ENCODE peak calls at places on chromosomes 2 and 18, in six cellular contexts. N is fibroblast of lung, Q is IMR-90, Y is heart left ventricle, M is endothelial cell of umbilical vein, R is breast epithelium. V is an unnamed sample.
A peak's percentile ranks its signal among the peaks of the same experiment; 100 is the strongest.

GRCh38 chr2:233081232-233081730 is 21.1 kb downstream of the INPP5D start:
- DNase-seq in N (no peak), Q (no peak), Y (no peak), M (no peak), R (no peak), V (no peak)

GRCh38 chr18:23066060-23066459 is 69.2 kb upstream of the CABLES1 start:
- DNase-seq in N (no peak), Q (peak; percentile 41), Y (no peak), M (no peak), R (no peak), V (no peak)

GRCh38 chr18:31679806-31680793 is 4.3 kb downstream of the B4GALT6 start:
- DNase-seq in N (no peak), Q (no peak), Y (no peak), M (peak; percentile 64), R (no peak), V (no peak)

GRCh38 chr2:107986278-107987217 is at the start of gene SLC5A7:
- DNase-seq in N (no peak), Q (no peak), Y (no peak), M (no peak), R (no peak), V (no peak)

GRCh38 chr2:149885468-149885867 is 297.9 kb upstream of the MMADHC start:
- DNase-seq in N (no peak), Q (no peak), Y (no peak), M (no peak), R (no peak), V (no peak)

GRCh38 chr18:21444465-21445023 is 156.0 kb downstream of the ESCO1 start:
- DNase-seq in N (peak; percentile 78), Q (peak; percentile 59), Y (no peak), M (peak; percentile 48), R (no peak), V (no peak)

GRCh38 chr2:241151934-241152660 is 1.8 kb downstream of the PPP1R7 start:
- DNase-seq in N (no peak), Q (peak; percentile 6), Y (no peak), M (no peak), R (no peak), V (no peak)

GRCh38 chr2:70647873-70648481 is 94.4 kb upstream of the TGFA start:
- DNase-seq in N (peak; percentile 47), Q (peak; percentile 44), Y (peak; percentile 47), M (peak; percentile 77), R (peak; percentile 46), V (no peak)

GRCh38 chr2:23588106-23588505 is 203.1 kb downstream of the KLHL29 start:
- DNase-seq in N (no peak), Q (no peak), Y (no peak), M (no peak), R (no peak), V (no peak)

GRCh38 chr2:172328103-172328835 is 99.1 kb upstream of the ITGA6 start:
- DNase-seq in N (no peak), Q (peak; percentile 19), Y (no peak), M (no peak), R (no peak), V (no peak)

GRCh38 chr2:136118819-136119716 is 1.1 kb upstream of the CXCR4 start:
- DNase-seq in N (no peak), Q (no peak), Y (peak; percentile 78), M (no peak), R (peak; percentile 56), V (peak; percentile 85)

GRCh38 chr2:235521844-235522243 is 28.0 kb downstream of the AGAP1 start:
- DNase-seq in N (peak; percentile 66), Q (no peak), Y (no peak), M (no peak), R (no peak), V (no peak)

GRCh38 chr2:109213646-109214417 is 84.8 kb downstream of the SH3RF3 start:
- DNase-seq in N (peak; percentile 97), Q (peak; percentile 67), Y (no peak), M (peak; percentile 60), R (no peak), V (peak; percentile 69)

GRCh38 chr2:67641709-67642397 is 244.7 kb downstream of the ETAA1 start:
- DNase-seq in N (peak; percentile 12), Q (peak; percentile 73), Y (no peak), M (no peak), R (no peak), V (no peak)

GRCh38 chr2:191245869-191246531 is 796 bp downstream of the MYO1B start:
- DNase-seq in N (peak; percentile 67), Q (peak; percentile 75), Y (peak; percentile 77), M (peak; percentile 60), R (peak; percentile 38), V (no peak)

GRCh38 chr2:213199871-213200270 is 48.5 kb upstream of the IKZF2 start:
- DNase-seq in N (peak; percentile 79), Q (peak; percentile 54), Y (no peak), M (no peak), R (no peak), V (no peak)

GRCh38 chr2:20916604-20917286 is 93.8 kb upstream of the LDAH start:
- DNase-seq in N (peak; percentile 25), Q (peak; percentile 13), Y (no peak), M (peak; percentile 20), R (no peak), V (no peak)

GRCh38 chr2:151111599-151112278 is 149.9 kb downstream of the RBM43 start:
- DNase-seq in N (peak; percentile 82), Q (peak; percentile 93), Y (no peak), M (no peak), R (no peak), V (no peak)

GRCh38 chr2:190506666-190507065 is 27.9 kb downstream of the NEMP2 start:
- DNase-seq in N (no peak), Q (no peak), Y (no peak), M (no peak), R (no peak), V (no peak)

GRCh38 chr2:102801098-102801718 is 39.4 kb downstream of the TMEM182 start:
- DNase-seq in N (peak; percentile 61), Q (peak; percentile 22), Y (peak; percentile 64), M (no peak), R (no peak), V (no peak)

GRCh38 chr2:108988796-108989713 is at the start of gene EDAR:
- DNase-seq in N (peak; percentile 15), Q (no peak), Y (peak; percentile 24), M (peak; percentile 18), R (peak; percentile 47), V (no peak)

GRCh38 chr2:203928849-203929248 is 7.7 kb upstream of the ICOS start:
- DNase-seq in N (peak; percentile 15), Q (peak; percentile 5), Y (no peak), M (peak; percentile 34), R (no peak), V (no peak)

GRCh38 chr2:45390433-45390832 is 220.6 kb downstream of the SRBD1 start:
- DNase-seq in N (no peak), Q (no peak), Y (no peak), M (peak; percentile 78), R (no peak), V (no peak)

GRCh38 chr2:203366639-203367466 is 38.7 kb downstream of the ABI2 start:
- DNase-seq in N (no peak), Q (no peak), Y (no peak), M (no peak), R (no peak), V (no peak)

GRCh38 chr2:232315049-232315922 is 63.3 kb upstream of the ALPP start:
- DNase-seq in N (peak; percentile 78), Q (peak; percentile 30), Y (peak; percentile 63), M (peak; percentile 83), R (peak; percentile 79), V (peak; percentile 43)

GRCh38 chr2:95300391-95300938 is 3.3 kb downstream of the KCNIP3 start:
- DNase-seq in N (no peak), Q (no peak), Y (no peak), M (no peak), R (peak; percentile 53), V (no peak)

GRCh38 chr2:48694143-48694542 is 61.4 kb downstream of the LHCGR start:
- DNase-seq in N (no peak), Q (peak; percentile 64), Y (no peak), M (no peak), R (no peak), V (no peak)

GRCh38 chr2:203155406-203155805 is 83.4 kb upstream of the CYP20A1 start:
- DNase-seq in N (no peak), Q (no peak), Y (no peak), M (no peak), R (no peak), V (no peak)

GRCh38 chr18:25883091-25883490 is 207.3 kb downstream of the SS18 start:
- DNase-seq in N (no peak), Q (no peak), Y (no peak), M (no peak), R (no peak), V (no peak)

GRCh38 chr2:189393440-189394111 is 47.7 kb upstream of the WDR75 start:
- DNase-seq in N (peak; percentile 97), Q (peak; percentile 99), Y (no peak), M (peak; percentile 51), R (no peak), V (no peak)

GRCh38 chr2:20411361-20411894 is 35.4 kb upstream of the RHOB start:
- DNase-seq in N (peak; percentile 84), Q (peak; percentile 77), Y (peak; percentile 86), M (peak; percentile 83), R (peak; percentile 69), V (peak; percentile 73)

GRCh38 chr2:4091013-4091412 is 387.6 kb downstream of the DCDC2C start:
- DNase-seq in N (no peak), Q (no peak), Y (no peak), M (no peak), R (no peak), V (no peak)

GRCh38 chr2:11745613-11746375 is 638 bp upstream of the LPIN1 start:
- DNase-seq in N (no peak), Q (no peak), Y (no peak), M (no peak), R (no peak), V (no peak)
- H3K4me1 ChIP-seq in N (peaks cover 31% of the 10 kb centered on the region), Q (peaks cover 13% of the 10 kb centered on the region), Y (peaks cover 25% of the 10 kb centered on the region), M (peaks cover 56% of the 10 kb centered on the region), R (peaks cover 3% of the 10 kb centered on the region), V (peaks cover 4% of the 10 kb centered on the region)

GRCh38 chr2:154370873-154371272 is 327.6 kb upstream of the KCNJ3 start:
- DNase-seq in N (no peak), Q (no peak), Y (no peak), M (no peak), R (no peak), V (no peak)

GRCh38 chr2:154375625-154376020 is 322.9 kb upstream of the KCNJ3 start:
- DNase-seq in N (peak; percentile 81), Q (no peak), Y (no peak), M (peak; percentile 46), R (no peak), V (no peak)
- TF ChIP-seq CTCF in N (no peak), Q (no peak), Y (no peak), M (no peak), R (no peak), V (peak; percentile 32)

DNA sequence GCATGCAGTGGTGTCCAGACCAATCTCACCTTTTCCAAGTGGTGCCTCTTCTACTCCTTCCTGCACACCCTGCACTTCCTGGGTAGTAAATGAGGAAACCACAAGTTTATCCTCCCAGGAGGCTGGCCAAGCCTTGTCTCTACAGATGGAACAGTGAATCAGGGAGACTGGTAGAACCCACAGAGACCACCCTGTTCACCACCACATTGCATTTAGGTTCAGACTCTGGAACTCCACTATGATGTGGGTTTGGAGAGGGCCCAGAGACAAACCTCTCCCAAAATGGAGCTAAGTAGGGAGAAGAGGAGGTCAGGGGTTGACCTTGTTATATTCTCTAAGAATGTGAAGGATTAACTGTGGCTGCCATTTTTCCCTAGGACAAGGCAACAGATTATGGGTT is 102.8 kb upstream of the FZD7 start:
- DNase-seq in N (no peak), Q (no peak), Y (no peak), M (no peak), R (no peak), V (no peak)
- H3K36me3 ChIP-seq in N (no peaks in the 10 kb centered on the region), Q (no peaks in the 10 kb centered on the region), Y (no peaks in the 10 kb centered on the region), M (no peaks in the 10 kb centered on the region), R (no peaks in the 10 kb centered on the region), V (no peaks in the 10 kb centered on the region)

GRCh38 chr18:63178526-63178880 is 141.1 kb downstream of the BCL2 start:
- DNase-seq in N (no peak), Q (no peak), Y (peak; percentile 49), M (no peak), R (peak; percentile 73), V (no peak)
- H3K4me1 ChIP-seq in N (no peaks in the 10 kb centered on the region), Q (no peaks in the 10 kb centered on the region), Y (peaks cover 20% of the 10 kb centered on the region), M (no peaks in the 10 kb centered on the region), R (peaks cover 27% of the 10 kb centered on the region), V (no peaks in the 10 kb centered on the region)

V was measured in ascending aorta.